ENCODE peak calls at places on chromosomes 4 and X, in seven cellular contexts. W is fibroblast of mammary gland, Q is Daoy, V is NCI-H1105 treated with DMSO at 0.1 percent for 48 hours, B is astrocyte of the spinal cord, F is HEK293T, R is iris pigment epithelial cell. D is an unnamed sample.
A peak's percentile ranks its signal among the peaks of the same experiment; 100 is the strongest.

GRCh38 chr4:6271701-6272465 is 2.2 kb downstream of the WFS1 start:
- DNase-seq in R (no peak), F (no peak), B (no peak), W (no peak), V (no peak), Q (no peak), D (no peak)

GRCh38 chr4:138232364-138232763 is 9.8 kb downstream of the SLC7A11 start:
- DNase-seq in W (no peak), V (no peak), R (no peak), F (no peak), Q (no peak), B (no peak), D (no peak)

GRCh38 chrX:69173906-69174305 is 8.7 kb upstream of the PJA1 start:
- DNase-seq in B (no peak), W (no peak), F (no peak), V (no peak), Q (no peak), R (no peak), D (no peak)

GRCh38 chr4:176054942-176055341 is 10.7 kb upstream of the WDR17 start:
- DNase-seq in W (peak; percentile 3), Q (no peak), V (no peak), B (no peak), R (no peak), F (no peak), D (no peak)

GRCh38 chr4:16687845-16688244 is 210.6 kb downstream of the LDB2 start:
- DNase-seq in V (no peak), B (peak; percentile 60), Q (no peak), F (no peak), R (peak; percentile 31), W (peak; percentile 34), D (peak; percentile 46)

GRCh38 chr4:100641326-100641725 is 123.5 kb upstream of the EMCN start:
- DNase-seq in B (no peak), F (no peak), R (no peak), V (peak; percentile 58), W (no peak), Q (no peak), D (no peak)

GRCh38 chrX:18098704-18099103 is 122.0 kb downstream of the BEND2 start:
- DNase-seq in W (no peak), Q (no peak), B (no peak), R (no peak), F (peak; percentile 18), V (no peak), D (no peak)

GRCh38 chr4:182975806-182976205 is 58.6 kb upstream of the DCTD start:
- DNase-seq in W (peak; percentile 77), V (no peak), R (peak; percentile 92), B (peak; percentile 72), Q (peak; percentile 82), F (no peak), D (peak; percentile 90)

GRCh38 chr4:152581536-152582160 is 45.8 kb upstream of the FBXW7 start:
- DNase-seq in F (no peak), B (no peak), R (peak; percentile 49), Q (no peak), V (no peak), W (no peak), D (peak; percentile 46)

GRCh38 chr4:152090543-152090942 is 329.7 kb upstream of the GATB start:
- DNase-seq in Q (no peak), R (no peak), F (no peak), V (no peak), B (peak; percentile 60), W (peak; percentile 29), D (no peak)

GRCh38 chr4:148056879-148057278 is 325.0 kb downstream of the ARHGAP10 start:
- DNase-seq in F (peak; percentile 33), R (peak; percentile 86), W (peak; percentile 80), Q (peak; percentile 62), B (peak; percentile 75), V (no peak), D (peak; percentile 63)

GRCh38 chr4:25694466-25694865 is 38.8 kb downstream of the SLC34A2 start:
- DNase-seq in R (peak; percentile 62), W (peak; percentile 10), V (no peak), Q (peak; percentile 53), B (no peak), F (no peak), D (peak; percentile 39)

GRCh38 chr4:157222764-157223145 is 2.2 kb downstream of the GRIA2 start:
- DNase-seq in W (no peak), R (no peak), B (no peak), F (no peak), V (peak; percentile 44), Q (peak; percentile 8), D (no peak)

GRCh38 chrX:140709421-140709846 is at the start of gene LINC00632:
- DNase-seq in R (no peak), W (no peak), F (peak; percentile 22), B (no peak), V (peak; percentile 30), Q (no peak), D (no peak)

GRCh38 chrX:21963736-21964135 is 23.2 kb downstream of the SMS start:
- DNase-seq in Q (no peak), R (peak; percentile 50), V (no peak), W (peak; percentile 80), F (no peak), B (no peak), D (no peak)

GRCh38 chr4:142705820-142706219 is 140.3 kb downstream of the INPP4B start:
- DNase-seq in W (no peak), Q (no peak), V (no peak), B (no peak), R (no peak), F (no peak), D (no peak)

GRCh38 chrX:110215411-110215810 is 102.5 kb downstream of the AMMECR1 start:
- DNase-seq in Q (no peak), F (no peak), R (no peak), B (no peak), V (no peak), W (no peak), D (no peak)

GRCh38 chrX:25034889-25035288 is 19.1 kb upstream of the ARX start:
- DNase-seq in V (no peak), R (peak; percentile 35), F (no peak), W (peak; percentile 51), Q (peak; percentile 37), B (no peak), D (peak; percentile 24)

GRCh38 chr4:153418581-153418980 is 47.6 kb upstream of the TMEM131L start:
- DNase-seq in B (no peak), F (no peak), W (no peak), R (peak; percentile 73), Q (no peak), V (no peak), D (no peak)

GRCh38 chrX:3066555-3066954 is 25.3 kb downstream of the ARSF start:
- DNase-seq in Q (no peak), F (no peak), B (no peak), V (no peak), R (peak; percentile 13), W (no peak), D (no peak)

GRCh38 chrX:103248553-103248952 is 6.4 kb downstream of the TCEAL8 start:
- DNase-seq in F (no peak), R (peak; percentile 28), W (peak; percentile 30), Q (no peak), B (peak; percentile 22), V (peak; percentile 7), D (no peak)

GRCh38 chr4:102493794-102494193 is 7.4 kb upstream of the NFKB1 start:
- DNase-seq in W (no peak), R (no peak), V (peak; percentile 88), F (no peak), Q (no peak), B (no peak), D (no peak)

GRCh38 chrX:50813843-50814661 is at the start of gene SHROOM4:
- DNase-seq in W (peak; percentile 48), V (peak; percentile 3), B (peak; percentile 72), R (peak; percentile 73), Q (peak; percentile 74), F (no peak), D (peak; percentile 39)

GRCh38 chr4:177964693-177965168 is 522.5 kb upstream of the AGA start:
- DNase-seq in W (peak; percentile 51), R (peak; percentile 20), F (no peak), B (no peak), Q (peak; percentile 6), V (no peak), D (no peak)

GRCh38 chr4:60890743-60891142 is 309.4 kb upstream of the ADGRL3 start:
- DNase-seq in W (no peak), Q (no peak), V (no peak), F (no peak), R (no peak), B (no peak), D (no peak)

GRCh38 chr4:102717448-102718092 is 43.2 kb downstream of the MANBA start:
- DNase-seq in R (peak; percentile 53), V (no peak), B (no peak), F (no peak), W (peak; percentile 26), Q (no peak), D (peak; percentile 17)

GRCh38 chr4:59629348-59629747 is 1570.8 kb upstream of the ADGRL3 start:
- DNase-seq in R (no peak), Q (no peak), F (no peak), W (no peak), V (no peak), B (no peak), D (no peak)

GRCh38 chrX:134715930-134716619 is 57.8 kb upstream of the PLAC1 start:
- DNase-seq in V (no peak), Q (no peak), F (no peak), R (no peak), B (no peak), W (no peak), D (no peak)